ENCODE peak calls at places on chromosomes 13 and 19, in six cellular contexts. G, Y, K, J, C and P are unnamed samples.

GRCh38 chr19:49918089-49918488 is 10.9 kb upstream of the ATF5 start:
- DNase-seq in G (no peak), Y (no peak), K (no peak), J (no peak), C (no peak), P (no peak)

GRCh38 chr19:5046339-5047039 is 77.6 kb downstream of the KDM4B start:
- DNase-seq in G (peak), Y (no peak), K (peak), J (no peak), C (no peak), P (no peak)

GRCh38 chr19:7506385-7507328 is 9.2 kb upstream of the ZNF358 start:
- DNase-seq in G (peak), Y (peak), K (peak), J (peak), C (peak), P (peak)

GRCh38 chr19:47848871-47849473 is 10.1 kb upstream of the TPRX2 start:
- DNase-seq in G (no peak), Y (peak), K (peak), J (peak), C (peak), P (no peak)

GRCh38 chr13:30108913-30109237 is 198.5 kb downstream of the KATNAL1 start:
- DNase-seq in G (no peak), Y (no peak), K (no peak), J (no peak), C (no peak), P (peak)

GRCh38 chr19:16380943-16381755 is 56.5 kb downstream of the KLF2 start:
- DNase-seq in G (no peak), Y (no peak), K (no peak), J (no peak), C (no peak), P (no peak)

GRCh38 chr13:64740493-64740892 is 2489.6 kb downstream of the PCDH9 start:
- DNase-seq in G (no peak), Y (no peak), K (no peak), J (no peak), C (no peak), P (no peak)

GRCh38 chr19:40411958-40412499 is 1.1 kb downstream of the PRX start:
- DNase-seq in G (no peak), Y (no peak), K (peak), J (no peak), C (no peak), P (no peak)

GRCh38 chr13:21081926-21082325 is 20.5 kb upstream of the LATS2 start:
- DNase-seq in G (no peak), Y (no peak), K (no peak), J (no peak), C (no peak), P (peak)

GRCh38 chr19:28968721-28969120 is 244.2 kb downstream of the UQCRFS1 start:
- DNase-seq in G (no peak), Y (no peak), K (no peak), J (no peak), C (no peak), P (no peak)

GRCh38 chr19:6048808-6049405 is 61.4 kb downstream of the RFX2 start:
- DNase-seq in G (peak), Y (peak), K (peak), J (no peak), C (peak), P (peak)

GRCh38 chr13:113061271-113061625 is 44.3 kb upstream of the F7 start:
- DNase-seq in G (no peak), Y (no peak), K (no peak), J (no peak), C (no peak), P (no peak)

GRCh38 chr19:40685563-40685962 is 4.9 kb downstream of the NUMBL start:
- DNase-seq in G (no peak), Y (no peak), K (no peak), J (no peak), C (no peak), P (no peak)

GRCh38 chr19:32691291-32691951 is at the start of gene NUDT19:
- DNase-seq in G (peak), Y (peak), K (peak), J (no peak), C (peak), P (peak)

GRCh38 chr13:46278474-46278873 is 66.7 kb downstream of the LRRC63 start:
- DNase-seq in G (no peak), Y (no peak), K (no peak), J (peak), C (peak), P (no peak)

GRCh38 chr13:29266743-29267142 is 328.7 kb downstream of the SLC7A1 start:
- DNase-seq in G (no peak), Y (no peak), K (no peak), J (no peak), C (no peak), P (no peak)

GRCh38 chr19:53147645-53148044 is 11.2 kb downstream of the ZNF347 start:
- DNase-seq in G (no peak), Y (no peak), K (no peak), J (no peak), C (no peak), P (no peak)

GRCh38 chr19:12840091-12841079 is 2.1 kb downstream of the MAST1 start:
- DNase-seq in G (peak), Y (peak), K (peak), J (peak), C (peak), P (peak)

GRCh38 chr13:109249780-109250528 is 536.4 kb downstream of the IRS2 start:
- DNase-seq in G (no peak), Y (no peak), K (no peak), J (no peak), C (no peak), P (no peak)

GRCh38 chr19:15264061-15264932 is 32.0 kb upstream of the EPHX3 start:
- DNase-seq in G (peak), Y (peak), K (peak), J (peak), C (peak), P (peak)

GRCh38 chr19:54431255-54431838 is 16.1 kb downstream of the TTYH1 start:
- DNase-seq in G (peak), Y (no peak), K (no peak), J (no peak), C (no peak), P (no peak)
- H3K14ac ChIP-seq in G (no peak), Y (no peak), K (no peak), J (no peak), C (no peak), P (no peak)

GRCh38 chr13:95354156-95354555 is 52.9 kb upstream of the ABCC4 start:
- DNase-seq in G (no peak), Y (no peak), K (no peak), J (no peak), C (no peak), P (no peak)

GRCh38 chr13:95343944-95344343 is 42.7 kb upstream of the ABCC4 start:
- DNase-seq in G (no peak), Y (no peak), K (no peak), J (no peak), C (no peak), P (no peak)

GRCh38 chr13:95352486-95352885 is 51.2 kb upstream of the ABCC4 start:
- DNase-seq in G (no peak), Y (no peak), K (no peak), J (no peak), C (no peak), P (no peak)

GRCh38 chr13:95354680-95355487 is 53.6 kb upstream of the ABCC4 start:
- DNase-seq in G (no peak), Y (peak), K (no peak), J (no peak), C (no peak), P (no peak)

GRCh38 chr13:95349267-95349666 is 48.0 kb upstream of the ABCC4 start:
- DNase-seq in G (peak), Y (no peak), K (peak), J (no peak), C (no peak), P (no peak)
- H3K14ac ChIP-seq in G (no peak), Y (no peak), K (no peak), J (no peak), C (no peak), P (no peak)

GRCh38 chr19:41754596-41754995 is 734 bp upstream of the CEACAM6 start:
- DNase-seq in G (no peak), Y (no peak), K (no peak), J (no peak), C (no peak), P (no peak)

GRCh38 chr19:41758846-41759245 is 3.5 kb downstream of the CEACAM6 start:
- DNase-seq in G (no peak), Y (no peak), K (no peak), J (no peak), C (no peak), P (no peak)

GRCh38 chr19:41753159-41753558 is 2.2 kb upstream of the CEACAM6 start:
- DNase-seq in G (no peak), Y (peak), K (no peak), J (no peak), C (peak), P (peak)

GRCh38 chr19:41755328-41755913 is at the start of gene CEACAM6:
- DNase-seq in G (no peak), Y (no peak), K (no peak), J (no peak), C (peak), P (no peak)

GRCh38 chr19:41753936-41754529 is 1.3 kb upstream of the CEACAM6 start:
- DNase-seq in G (peak), Y (peak), K (peak), J (no peak), C (peak), P (peak)
- H3K14ac ChIP-seq in G (no peak), Y (no peak), K (no peak), J (no peak), C (no peak), P (no peak)

GRCh38 chr19:56174550-56174949 is 1.3 kb upstream of the GALP start:
- DNase-seq in G (no peak), Y (no peak), K (no peak), J (no peak), C (no peak), P (no peak)
- H3K14ac ChIP-seq in G (no peak), Y (no peak), K (no peak), J (no peak), C (no peak), P (no peak)